ENCODE peak calls at places on chromosomes 12 and 14, in seven cellular contexts. G is head of caudate nucleus; Q is T-helper 1 cell; D is MM.1S; I is activated CD4-positive, alpha-beta T cell treated with anti-CD3 and anti-CD28 coated beads, Interleukin-2, amount 50 U/mL, for 48 hours; W is stomach; M is NAMALWA. F is an unnamed sample.

GRCh38 chr14:97412933-97413574 is 615.9 kb downstream of the VRK1 start:
- DNase-seq in G (no peak), Q (no peak), D (no peak), I (no peak), W (no peak), M (no peak), F (no peak)

GRCh38 chr12:126093911-126094310 is 1028.7 kb downstream of the AACS start:
- DNase-seq in G (no peak), Q (no peak), D (no peak), I (no peak), W (no peak), M (peak; percentile 39), F (no peak)

GRCh38 chr12:127174881-127175280 is 1092.1 kb upstream of the TMEM132C start:
- DNase-seq in G (no peak), Q (no peak), D (no peak), I (no peak), W (no peak), M (no peak), F (no peak)

GRCh38 chr12:51678086-51678724 is 87.2 kb downstream of the SCN8A start:
- DNase-seq in G (peak; percentile 11), Q (no peak), D (peak; percentile 44), I (peak; percentile 12), W (peak; percentile 34), M (peak; percentile 62), F (peak; percentile 30)

GRCh38 chr12:121705514-121705913 is 7.0 kb upstream of the TMEM120B start:
- DNase-seq in G (no peak), Q (no peak), D (no peak), I (no peak), W (no peak), M (no peak), F (no peak)

GRCh38 chr12:122312926-122313325 is 46.6 kb upstream of the VPS33A start:
- DNase-seq in G (no peak), Q (no peak), D (no peak), I (no peak), W (no peak), M (no peak), F (no peak)

GRCh38 chr14:63435838-63436237 is 107.3 kb downstream of the PPP2R5E start:
- DNase-seq in G (no peak), Q (no peak), D (no peak), I (no peak), W (peak; percentile 72), M (no peak), F (no peak)

GRCh38 chr14:73463411-73463810 is 5.1 kb upstream of the NUMB start:
- DNase-seq in G (no peak), Q (no peak), D (no peak), I (peak; percentile 45), W (peak; percentile 33), M (no peak), F (no peak)

GRCh38 chr14:68076451-68076850 is 256.9 kb downstream of the RAD51B start:
- DNase-seq in G (no peak), Q (no peak), D (no peak), I (no peak), W (no peak), M (no peak), F (no peak)

GRCh38 chr12:2876431-2877046 is 435 bp downstream of the FOXM1 start:
- DNase-seq in G (no peak), Q (no peak), D (peak; percentile 14), I (peak; percentile 37), W (no peak), M (peak; percentile 57), F (no peak)

GRCh38 chr12:13889913-13890312 is 91.5 kb downstream of the GRIN2B start:
- DNase-seq in G (no peak), Q (no peak), D (no peak), I (no peak), W (no peak), M (no peak), F (no peak)

GRCh38 chr12:90909069-90909676 is 45.8 kb downstream of the CCER1 start:
- DNase-seq in G (no peak), Q (no peak), D (peak; percentile 26), I (no peak), W (no peak), M (peak; percentile 28), F (no peak)

GRCh38 chr12:5003025-5003666 is 40.5 kb upstream of the KCNA5 start:
- DNase-seq in G (peak; percentile 58), Q (no peak), D (peak; percentile 66), I (peak; percentile 43), W (peak; percentile 62), M (peak; percentile 75), F (peak; percentile 52)

GRCh38 chr12:28802706-28803438 is 346.2 kb upstream of the FAR2 start:
- DNase-seq in G (no peak), Q (no peak), D (no peak), I (no peak), W (no peak), M (no peak), F (no peak)

GRCh38 chr14:102498005-102498677 is 11.4 kb downstream of the ANKRD9 start:
- DNase-seq in G (peak; percentile 32), Q (no peak), D (no peak), I (no peak), W (no peak), M (no peak), F (no peak)

GRCh38 chr14:20564501-20564997 is 3.7 kb upstream of the RNASE9 start:
- DNase-seq in G (no peak), Q (no peak), D (no peak), I (no peak), W (no peak), M (no peak), F (no peak)

GRCh38 chr14:26794731-26795130 is 196.9 kb upstream of the NOVA1 start:
- DNase-seq in G (no peak), Q (no peak), D (no peak), I (no peak), W (no peak), M (no peak), F (no peak)

GRCh38 chr12:5945071-5946008 is at the start of gene ANO2:
- DNase-seq in G (no peak), Q (no peak), D (peak; percentile 12), I (no peak), W (no peak), M (no peak), F (no peak)

GRCh38 chr14:24861083-24861630 is 188.8 kb downstream of the STXBP6 start:
- DNase-seq in G (no peak), Q (no peak), D (no peak), I (no peak), W (no peak), M (no peak), F (no peak)

GRCh38 chr12:108282676-108283075 is 56.4 kb downstream of the CMKLR1 start:
- DNase-seq in G (no peak), Q (no peak), D (peak; percentile 14), I (no peak), W (no peak), M (no peak), F (no peak)

GRCh38 chr14:20223410-20223809 is at the start of gene OR11H6:
- DNase-seq in G (no peak), Q (no peak), D (no peak), I (no peak), W (no peak), M (no peak), F (no peak)

F was measured in GM19239.